ENCODE peak calls at places on chromosomes 12 and 14, in ten cellular contexts. P is transverse colon, V is stomach, C is endothelial cell of umbilical vein, F is SK-N-SH, D is breast epithelium, H is upper lobe of left lung, Q is esophagus muscularis mucosa, L is HCT116, S is GM23338. O is an unnamed sample.

GRCh38 chr12:120961604-120962486 is 16.5 kb upstream of the HNF1A start:
- DNase-seq in V (peak; percentile 76), Q (no peak), S (peak; percentile 61), C (no peak), F (no peak), D (no peak), H (no peak), P (peak; percentile 92), L (no peak), O (no peak)

GRCh38 chr14:105578070-105578469 is 51.7 kb downstream of the TMEM121 start:
- DNase-seq in L (no peak), D (no peak), S (no peak), Q (no peak), F (no peak), C (no peak), P (no peak), H (no peak), V (no peak), O (no peak)

GRCh38 chr12:109624467-109624866 is 50.9 kb downstream of the MVK start:
- DNase-seq in L (no peak), C (no peak), Q (no peak), V (no peak), P (no peak), S (no peak), F (no peak), D (no peak), H (no peak), O (no peak)

GRCh38 chr14:92040431-92041040 is 677 bp upstream of the TRIP11 start:
- DNase-seq in Q (peak; percentile 60), V (peak; percentile 37), F (peak; percentile 47), C (peak; percentile 46), L (peak; percentile 12), H (peak; percentile 39), D (no peak), P (peak; percentile 37), S (peak; percentile 21), O (no peak)

GRCh38 chr12:123907726-123908476 is 64.7 kb downstream of the CCDC92 start:
- DNase-seq in C (no peak), V (no peak), S (no peak), H (no peak), Q (no peak), L (no peak), D (no peak), P (no peak), F (no peak), O (no peak)

GRCh38 chr12:11652351-11653040 is 3.0 kb downstream of the ETV6 start:
- DNase-seq in H (peak; percentile 76), Q (peak; percentile 93), D (peak; percentile 61), F (no peak), V (peak; percentile 42), C (peak; percentile 67), L (no peak), P (peak; percentile 65), S (peak; percentile 18), O (peak; percentile 84)

GRCh38 chr12:93785262-93786010 is 108.3 kb downstream of the CRADD start:
- DNase-seq in L (peak; percentile 85), C (peak; percentile 90), D (peak; percentile 50), Q (no peak), H (peak; percentile 79), V (no peak), P (peak; percentile 16), S (peak; percentile 54), F (no peak), O (peak; percentile 82)

GRCh38 chr12:124426594-124427550 is 132.0 kb downstream of the RFLNA start:
- DNase-seq in P (no peak), D (no peak), H (no peak), F (no peak), Q (no peak), C (no peak), V (no peak), L (no peak), S (no peak), O (no peak)

GRCh38 chr14:55131782-55132181 is 2.7 kb downstream of the LGALS3 start:
- DNase-seq in F (no peak), V (no peak), D (no peak), C (no peak), S (no peak), H (no peak), P (peak; percentile 54), Q (no peak), L (no peak), O (no peak)

GRCh38 chr14:47678157-47678556 is 2.8 kb upstream of the MDGA2 start:
- DNase-seq in V (no peak), H (no peak), L (no peak), S (peak; percentile 31), C (no peak), P (no peak), D (no peak), F (no peak), Q (no peak), O (no peak)

GRCh38 chr12:132333766-132334165 is 4.4 kb upstream of the GALNT9 start:
- DNase-seq in Q (no peak), P (no peak), V (no peak), S (no peak), C (no peak), H (no peak), D (no peak), L (no peak), F (no peak), O (no peak)

GRCh38 chr14:76917158-76917596 is 91.0 kb downstream of the LRRC74A start:
- DNase-seq in L (peak; percentile 81), H (peak; percentile 59), Q (no peak), S (peak; percentile 96), P (peak; percentile 70), C (peak; percentile 75), F (peak; percentile 67), D (no peak), V (peak; percentile 65), O (peak; percentile 76)

GRCh38 chr14:26522985-26523384 is 74.8 kb downstream of the NOVA1 start:
- DNase-seq in Q (no peak), D (no peak), V (no peak), L (no peak), P (no peak), S (no peak), H (no peak), C (no peak), F (no peak), O (no peak)
- H3K27ac ChIP-seq in Q (peak overlapping the region; percentile 57), D (no peak overlapping the region), V (no peak overlapping the region), L (no peak overlapping the region), P (peak overlapping the region; percentile 38), S (no peak overlapping the region), H (no peak overlapping the region), C (no peak overlapping the region), F (no peak overlapping the region), O (peak overlapping the region; percentile 70)

GRCh38 chr12:92432724-92433281 is 270.0 kb upstream of the PLEKHG7 start:
- DNase-seq in D (no peak), C (no peak), Q (no peak), P (no peak), F (no peak), S (no peak), V (no peak), H (no peak), L (no peak), O (no peak)

GRCh38 chr12:92436847-92437246 is 265.9 kb upstream of the PLEKHG7 start:
- DNase-seq in F (no peak), C (no peak), D (no peak), L (no peak), Q (no peak), S (no peak), H (no peak), V (no peak), P (no peak), O (no peak)

GRCh38 chr12:92426346-92426745 is 276.4 kb upstream of the PLEKHG7 start:
- DNase-seq in C (no peak), L (no peak), P (no peak), H (no peak), V (no peak), S (no peak), Q (no peak), F (no peak), D (no peak), O (no peak)

GRCh38 chr12:92434607-92435025 is 268.2 kb upstream of the PLEKHG7 start:
- DNase-seq in C (no peak), P (no peak), F (no peak), S (no peak), V (no peak), H (no peak), D (no peak), Q (no peak), L (no peak), O (no peak)

DNA sequence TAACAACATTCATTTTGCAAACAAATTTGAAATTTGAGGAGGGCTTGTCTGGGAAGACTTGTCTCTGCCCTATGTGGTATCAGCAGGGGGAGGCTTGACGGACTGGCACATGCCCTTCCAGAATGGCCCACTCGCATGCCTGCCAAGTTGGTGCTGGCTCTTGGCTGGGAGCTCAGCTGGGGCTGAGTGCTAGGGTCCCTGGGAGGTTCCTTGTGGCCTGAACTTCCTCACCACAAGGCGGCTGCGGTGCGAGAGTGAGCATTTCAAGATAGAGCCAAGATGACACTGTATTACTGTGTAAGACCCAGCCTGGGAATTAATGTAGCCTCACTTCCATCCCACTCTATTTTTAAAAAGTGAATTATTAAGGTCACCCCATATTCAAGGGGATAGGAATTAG is 271.6 kb upstream of the PLEKHG7 start:
- DNase-seq in P (peak; percentile 32), L (no peak), S (peak; percentile 32), F (no peak), V (no peak), D (no peak), Q (no peak), H (peak; percentile 41), C (no peak), O (no peak)
- TF ChIP-seq POLR2AphosphoS5 in P (no peak), L (no peak), S (no peak), F (no peak), V (no peak), D (no peak), Q (no peak), H (no peak), C (no peak), O (no peak)

DNA sequence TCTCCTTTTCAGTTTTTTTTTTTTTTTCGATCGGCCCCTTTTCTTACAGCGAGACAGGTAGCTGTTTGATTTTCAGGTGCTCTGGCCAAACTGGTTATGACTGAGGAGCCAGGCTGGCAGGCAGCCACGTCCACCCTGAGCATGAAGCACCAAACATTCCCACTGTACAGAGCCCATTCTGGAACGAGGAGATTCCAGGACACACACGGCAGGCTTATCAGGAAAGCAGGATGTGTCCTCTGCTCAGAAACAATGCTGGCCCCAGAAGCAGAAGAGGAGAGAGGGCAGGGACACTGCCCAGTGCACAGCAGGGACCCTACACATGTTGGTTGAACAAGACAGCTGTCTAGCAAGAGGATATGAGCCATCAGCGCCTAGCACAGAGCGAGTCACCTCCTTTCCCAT is 3.7 kb upstream of the KRT2 start:
- DNase-seq in S (no peak), F (no peak), P (no peak), C (no peak), D (no peak), L (peak; percentile 28), Q (no peak), V (peak; percentile 39), H (peak; percentile 35), O (no peak)
- H3K27ac ChIP-seq in S (no peak overlapping the region), F (no peak overlapping the region), P (no peak overlapping the region), C (no peak overlapping the region), D (no peak overlapping the region), L (no peak overlapping the region), Q (no peak overlapping the region), V (no peak overlapping the region), H (no peak overlapping the region), O (no peak overlapping the region)

GRCh38 chr14:34262511-34262910 is 199.5 kb downstream of the SPTSSA start:
- DNase-seq in H (no peak), C (no peak), S (no peak), D (no peak), L (no peak), V (no peak), F (peak; percentile 3), P (no peak), Q (no peak), O (no peak)
- TF ChIP-seq POLR2AphosphoS5 in H (no peak), C (no peak), S (no peak), D (no peak), L (no peak), V (no peak), F (no peak), P (no peak), Q (no peak), O (no peak)

O was measured in sigmoid colon.